ENCODE peak calls at places on chromosome 21, in five cellular contexts. W is transverse colon, C is heart left ventricle, K is heart right ventricle, H is upper lobe of left lung. D is an unnamed sample.

GRCh38 chr21:45401916-45402900 is 2.8 kb upstream of the COL18A1 start:
- DNase-seq in H (no peak), W (no peak), K (no peak), C (no peak), D (no peak)

GRCh38 chr21:34771512-34772028 is 102.8 kb downstream of the CLIC6 start:
- DNase-seq in K (no peak), C (no peak), H (no peak), W (no peak), D (no peak)

GRCh38 chr21:44300262-44300959 is 558 bp downstream of the PFKL start:
- DNase-seq in C (peak), H (peak), W (peak), K (peak), D (no peak)

GRCh38 chr21:45973475-45974072 is 8.0 kb upstream of the COL6A1 start:
- DNase-seq in K (peak), C (peak), W (peak), H (peak), D (peak)

GRCh38 chr21:44911384-44912157 is 9.1 kb downstream of the ITGB2 start:
- DNase-seq in H (peak), C (peak), W (peak), K (peak), D (no peak)

GRCh38 chr21:36741506-36741905 is 42.6 kb downstream of the SIM2 start:
- DNase-seq in W (no peak), C (peak), H (no peak), K (no peak), D (no peak)

GRCh38 chr21:39575778-39576177 is 37.0 kb upstream of the B3GALT5 start:
- DNase-seq in K (no peak), C (no peak), W (no peak), H (no peak), D (no peak)

GRCh38 chr21:45001134-45002095 is 61.6 kb downstream of the SLX9 start:
- DNase-seq in H (no peak), C (peak), K (peak), W (peak), D (no peak)

GRCh38 chr21:43608225-43608624 is 51.1 kb downstream of the HSF2BP start:
- DNase-seq in H (no peak), W (no peak), K (no peak), C (no peak), D (no peak)

GRCh38 chr21:20306836-20307235 is 691.4 kb upstream of the NCAM2 start:
- DNase-seq in K (no peak), H (no peak), W (no peak), C (no peak), D (no peak)

GRCh38 chr21:20302084-20302483 is 696.1 kb upstream of the NCAM2 start:
- DNase-seq in W (no peak), K (no peak), C (no peak), H (no peak), D (no peak)

DNA sequence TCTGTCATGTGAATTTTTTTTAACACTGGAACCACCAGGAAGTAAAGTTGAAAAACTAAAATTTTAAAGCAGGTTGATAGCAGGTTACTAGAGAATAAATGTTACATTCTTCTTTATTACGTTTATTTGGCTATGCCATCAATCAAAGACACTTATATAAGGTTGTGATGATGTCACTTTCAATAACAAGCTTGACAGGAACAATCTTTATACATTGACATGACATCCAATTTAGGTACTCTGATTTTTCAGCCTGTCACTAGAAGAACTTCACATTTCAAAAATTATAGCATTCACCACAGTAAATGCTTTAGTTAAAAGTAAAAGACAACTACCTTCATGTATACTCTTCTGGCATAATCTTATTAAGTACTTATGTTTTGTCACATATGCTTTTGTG is 696.8 kb upstream of the NCAM2 start:
- DNase-seq in C (no peak), K (no peak), W (no peak), H (no peak), D (no peak)
- H3K27ac ChIP-seq in C (no peak), K (no peak), W (no peak), H (no peak), D (no peak)

GRCh38 chr21:25626752-25627151 is 12.3 kb upstream of the JAM2 start:
- DNase-seq in W (no peak), C (peak), K (peak), H (peak), D (no peak)
- H3K27ac ChIP-seq in W (no peak), C (no peak), K (peak), H (no peak), D (no peak)

DNA sequence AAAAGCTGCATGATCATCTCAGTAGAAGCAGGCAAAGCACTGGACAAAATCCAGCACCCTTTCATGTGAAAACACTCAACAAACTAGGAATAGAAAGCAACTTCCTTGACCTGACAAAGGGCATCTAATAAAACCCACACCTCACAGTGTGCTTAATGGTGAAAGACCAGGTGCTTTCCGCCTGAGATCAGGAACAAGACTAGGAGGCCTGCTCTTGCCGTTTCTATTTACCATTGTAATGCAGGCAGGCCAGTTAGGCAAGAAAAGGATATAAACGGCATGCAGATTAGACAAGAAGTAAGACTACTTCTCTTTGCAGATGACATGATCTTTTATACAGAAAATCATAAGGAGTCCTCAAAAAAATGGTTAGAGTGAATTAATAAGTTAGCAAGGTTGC is 37.2 kb downstream of the SLC37A1 start:
- DNase-seq in K (no peak), C (no peak), W (peak), H (peak), D (no peak)
- H3K27ac ChIP-seq in K (no peak), C (no peak), W (peak), H (no peak), D (no peak)

GRCh38 chr21:27425574-27425973 is 458.7 kb upstream of the ADAMTS5 start:
- DNase-seq in W (no peak), H (no peak), K (no peak), C (no peak), D (no peak)
- H3K27ac ChIP-seq in W (no peak), H (no peak), K (no peak), C (peak), D (peak)

D was measured in SK-N-MC.